ENCODE peak calls at places on chromosomes 1 and 21, in six cellular contexts. X, K, B, R, V and M are unnamed samples.

GRCh38 chr1:94654031-94654430 is 112.5 kb upstream of the F3 start:
- DNase-seq in X (no peak), K (peak; percentile 60), B (no peak), R (peak; percentile 32), V (no peak), M (peak; percentile 55)

GRCh38 chr1:108051625-108052382 is 86.8 kb upstream of the VAV3 start:
- DNase-seq in X (no peak), K (peak; percentile 28), B (no peak), R (no peak), V (no peak), M (no peak)

GRCh38 chr1:93735722-93736121 is 54.1 kb upstream of the BCAR3 start:
- DNase-seq in X (no peak), K (no peak), B (no peak), R (peak; percentile 45), V (no peak), M (no peak)

GRCh38 chr1:54716299-54717047 is 812 bp downstream of the TTC4 start:
- DNase-seq in X (no peak), K (no peak), B (no peak), R (no peak), V (no peak), M (no peak)

GRCh38 chr1:18955442-18956188 is 861 bp downstream of the IFFO2 start:
- DNase-seq in X (no peak), K (peak; percentile 31), B (no peak), R (no peak), V (peak; percentile 51), M (no peak)

GRCh38 chr1:224375059-224375458 is 18.4 kb downstream of the CNIH4 start:
- DNase-seq in X (no peak), K (no peak), B (no peak), R (no peak), V (no peak), M (no peak)

GRCh38 chr1:30615816-30616590 is 107.4 kb downstream of the MATN1 start:
- DNase-seq in X (no peak), K (no peak), B (no peak), R (no peak), V (no peak), M (no peak)

GRCh38 chr1:103461171-103462105 is 64.1 kb upstream of the RNPC3 start:
- DNase-seq in X (peak; percentile 4), K (no peak), B (no peak), R (peak; percentile 19), V (no peak), M (no peak)

GRCh38 chr1:112454316-112454715 is 54.4 kb upstream of the WNT2B start:
- DNase-seq in X (no peak), K (no peak), B (no peak), R (no peak), V (no peak), M (no peak)

GRCh38 chr1:246607466-246607865 is 41.2 kb downstream of the CNST start:
- DNase-seq in X (no peak), K (no peak), B (no peak), R (no peak), V (no peak), M (no peak)

GRCh38 chr1:1858382-1859086 is 32.4 kb downstream of the GNB1 start:
- DNase-seq in X (peak; percentile 62), K (peak; percentile 75), B (no peak), R (peak; percentile 55), V (no peak), M (peak; percentile 20)

GRCh38 chr21:45506836-45507522 is 35.3 kb downstream of the SLC19A1 start:
- DNase-seq in X (no peak), K (no peak), B (no peak), R (no peak), V (no peak), M (no peak)

GRCh38 chr1:177611402-177611801 is 358.5 kb downstream of the SEC16B start:
- DNase-seq in X (no peak), K (no peak), B (no peak), R (no peak), V (no peak), M (no peak)

GRCh38 chr1:155981266-155982088 is 3.1 kb upstream of the ARHGEF2 start:
- DNase-seq in X (no peak), K (no peak), B (no peak), R (no peak), V (no peak), M (no peak)

GRCh38 chr1:35524106-35524505 is 33.1 kb downstream of the KIAA0319L start:
- DNase-seq in X (no peak), K (no peak), B (no peak), R (no peak), V (no peak), M (no peak)